ENCODE peak calls at places on chromosomes 13 and 19, in four cellular contexts. F is K562, H is HepG2, W is H1. G is an unnamed sample.

GRCh38 chr19:55255618-55256423 is 3.0 kb downstream of the PPP6R1 start:
- DNase-seq in W (no peak), F (peak; percentile 51), H (peak; percentile 47), G (no peak)

GRCh38 chr19:2477141-2477710 is 1.3 kb downstream of the GADD45B start:
- DNase-seq in F (no peak), W (peak; percentile 63), H (no peak), G (no peak)

GRCh38 chr13:67094952-67095351 is 135.2 kb downstream of the PCDH9 start:
- DNase-seq in W (no peak), H (no peak), F (no peak), G (no peak)

GRCh38 chr19:19105365-19106060 is 32.8 kb downstream of the TMEM161A start:
- DNase-seq in F (peak; percentile 93), W (peak; percentile 88), H (peak; percentile 48), G (peak; percentile 53)

GRCh38 chr19:35975608-35976214 is 19.3 kb upstream of the SDHAF1 start:
- DNase-seq in W (peak; percentile 57), F (peak; percentile 78), H (no peak), G (no peak)

GRCh38 chr13:33150146-33150545 is 133.9 kb downstream of the KL start:
- DNase-seq in W (no peak), H (peak; percentile 34), F (no peak), G (no peak)

GRCh38 chr13:98508280-98509074 is 68.4 kb downstream of the STK24 start:
- DNase-seq in W (no peak), F (no peak), H (peak; percentile 35), G (peak; percentile 78)

GRCh38 chr13:106565127-106565775 is 2.7 kb downstream of the ARGLU1 start:
- DNase-seq in W (no peak), H (no peak), F (no peak), G (no peak)

GRCh38 chr19:4737955-4738580 is 14.4 kb upstream of the DPP9 start:
- DNase-seq in F (no peak), H (no peak), W (no peak), G (no peak)

GRCh38 chr13:64397699-64398098 is 2832.4 kb downstream of the PCDH9 start:
- DNase-seq in W (no peak), H (no peak), F (no peak), G (no peak)

GRCh38 chr19:15115080-15115479 is 7.9 kb downstream of the SYDE1 start:
- DNase-seq in F (no peak), H (no peak), W (no peak), G (no peak)

GRCh38 chr13:28239374-28239773 is 101.0 kb downstream of the PAN3 start:
- DNase-seq in F (no peak), H (no peak), W (no peak), G (no peak)

GRCh38 chr19:3976495-3977241 is 5.8 kb upstream of the DAPK3 start:
- DNase-seq in F (peak; percentile 23), W (peak; percentile 48), H (no peak), G (no peak)

GRCh38 chr19:8069116-8069973 is 16.8 kb downstream of the CCL25 start:
- DNase-seq in W (peak; percentile 80), F (peak; percentile 53), H (no peak), G (no peak)

GRCh38 chr13:109628251-109628699 is 158.1 kb downstream of the IRS2 start:
- DNase-seq in F (no peak), W (no peak), H (no peak), G (no peak)

GRCh38 chr13:113967206-113967720 is 6.6 kb downstream of the C13orf46 start:
- DNase-seq in F (no peak), H (no peak), W (no peak), G (no peak)

GRCh38 chr19:14544977-14545715 is 15.8 kb downstream of the TECR start:
- DNase-seq in H (no peak), W (no peak), F (no peak), G (no peak)

GRCh38 chr19:3440082-3440481 is 40.2 kb downstream of the SMIM24 start:
- DNase-seq in H (peak; percentile 50), W (peak; percentile 92), F (peak; percentile 62), G (no peak)

GRCh38 chr19:56222901-56223300 is 20.8 kb downstream of the ZSCAN5C start:
- DNase-seq in H (no peak), F (no peak), W (no peak), G (no peak)

GRCh38 chr19:23914402-23915286 is at the start of gene ZNF726:
- DNase-seq in H (no peak), W (no peak), F (peak; percentile 86), G (no peak)

GRCh38 chr19:35336166-35336955 is 7.4 kb downstream of the CD22 start:
- DNase-seq in F (no peak), W (no peak), H (no peak), G (no peak)

GRCh38 chr13:31951215-31951678 is 80.3 kb upstream of the FRY start:
- DNase-seq in H (no peak), F (no peak), W (no peak), G (no peak)

GRCh38 chr13:34116651-34117050 is 298.7 kb downstream of the RFC3 start:
- DNase-seq in F (no peak), W (no peak), H (no peak), G (no peak)

GRCh38 chr13:26771796-26772195 is 11.2 kb upstream of the GPR12 start:
- DNase-seq in W (no peak), H (no peak), F (no peak), G (no peak)

GRCh38 chr19:13208964-13209796 is 59.0 kb downstream of the IER2 start:
- DNase-seq in W (peak; percentile 66), H (no peak), F (no peak), G (no peak)

GRCh38 chr13:36310417-36311108 is 12.9 kb upstream of the CCDC169 start:
- DNase-seq in W (no peak), H (no peak), F (no peak), G (no peak)

GRCh38 chr19:33794578-33795369 is 1.9 kb upstream of the KCTD15 start:
- DNase-seq in F (no peak), H (no peak), W (peak; percentile 65), G (no peak)

GRCh38 chr13:58313219-58313618 is 681.7 kb downstream of the PCDH17 start:
- DNase-seq in F (no peak), W (no peak), H (no peak), G (no peak)

GRCh38 chr13:69524459-69525155 is 583.0 kb upstream of the ATXN8OS start:
- DNase-seq in W (no peak), F (no peak), H (no peak), G (no peak)

GRCh38 chr13:90800082-90800746 is 547.3 kb upstream of the MIR17HG start:
- DNase-seq in F (no peak), W (no peak), H (no peak), G (no peak)

GRCh38 chr19:49506575-49507105 is 5.8 kb upstream of the FCGRT start:
- DNase-seq in H (peak; percentile 71), W (peak; percentile 95), F (peak; percentile 83), G (no peak)

GRCh38 chr13:27528908-27529307 is 78.5 kb upstream of the MTIF3 start:
- DNase-seq in F (no peak), H (no peak), W (no peak), G (no peak)

GRCh38 chr13:85567909-85568308 is 231.3 kb downstream of the SLITRK6 start:
- DNase-seq in W (no peak), F (no peak), H (no peak), G (no peak)

GRCh38 chr13:50376895-50377575 is 361.8 kb downstream of the KCNRG start:
- DNase-seq in H (peak; percentile 15), F (no peak), W (peak; percentile 56), G (no peak)

GRCh38 chr13:50380905-50381304 is 365.7 kb downstream of the KCNRG start:
- DNase-seq in W (no peak), H (no peak), F (no peak), G (no peak)

GRCh38 chr13:50379584-50379983 is 364.3 kb downstream of the KCNRG start:
- DNase-seq in H (no peak), W (no peak), F (no peak), G (no peak)

GRCh38 chr13:50377726-50378270 is 362.6 kb downstream of the KCNRG start:
- DNase-seq in F (no peak), H (no peak), W (no peak), G (no peak)

GRCh38 chr13:50378513-50378970 is 363.3 kb downstream of the KCNRG start:
- DNase-seq in H (no peak), W (no peak), F (no peak), G (no peak)
- TF ChIP-seq FOSL1 in H (no peak), W (no peak), F (no peak), G (no peak)

GRCh38 chr13:74273591-74273990 is 139.4 kb upstream of the KLF12 start:
- DNase-seq in H (no peak), F (no peak), W (no peak), G (no peak)
- TF ChIP-seq YY1 in H (no peak), F (no peak), W (no peak), G (no peak)

GRCh38 chr19:46133101-46133627 is 8.7 kb upstream of the IGFL3 start:
- DNase-seq in H (peak; percentile 78), W (peak; percentile 57), F (no peak), G (peak; percentile 73)
- TF ChIP-seq FOSL1 in H (no peak), W (no peak), F (peak; percentile 43), G (no peak)

GRCh38 chr19:39641773-39642172 is 13.9 kb upstream of the LGALS16 start:
- DNase-seq in W (no peak), F (no peak), H (peak; percentile 51), G (no peak)
- TF ChIP-seq YY1 in W (no peak), F (no peak), H (no peak), G (no peak)

DNA sequence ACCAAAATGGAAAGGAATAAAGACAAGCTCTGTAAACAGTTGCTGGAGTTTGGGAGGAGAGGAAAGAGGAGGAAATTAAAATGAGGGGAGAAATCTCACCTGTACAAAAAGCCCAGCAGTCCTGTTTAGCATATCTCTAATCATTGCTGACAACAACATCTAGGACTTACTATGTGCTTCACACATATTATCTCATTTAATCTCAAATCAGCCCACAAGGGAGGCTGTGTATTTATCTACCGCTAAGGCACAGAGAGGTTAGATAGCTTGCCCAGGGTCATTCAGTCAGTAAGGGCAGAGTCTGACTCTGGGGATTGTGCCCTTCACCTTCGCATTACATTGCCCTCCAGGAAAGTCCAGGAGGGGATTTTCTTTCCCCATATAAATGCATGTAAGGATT is 233.3 kb downstream of the DLEU7 start:
- DNase-seq in H (no peak), W (no peak), F (no peak), G (no peak)
- TF ChIP-seq FOSL1 in H (no peak), W (no peak), F (no peak), G (no peak)

G was measured in HCT116.